ENCODE peak calls at places on chromosome X, in seven cellular contexts. One of them, this sample, is unnamed.

GRCh38 chrX:283115-283845 is 2.1 kb downstream of the PLCXD1 start:
- DNase-seq in Caki2: peak; percentile 68
- DNase-seq in fibroblast of the conjunctiva: peak; percentile 82
- DNase-seq in NCI-H2081: no peak
- DNase-seq in GM04504: peak; percentile 63
- DNase-seq in neuronal stem cell: peak; percentile 88
- DNase-seq in HS-27A: peak; percentile 59
- DNase-seq in this sample: peak; percentile 66

GRCh38 chrX:150581093-150581775 is 12.8 kb downstream of the MTM1 start:
- DNase-seq in Caki2: peak; percentile 27
- DNase-seq in fibroblast of the conjunctiva: peak; percentile 24
- DNase-seq in NCI-H2081: no peak
- DNase-seq in GM04504: peak; percentile 24
- DNase-seq in neuronal stem cell: no peak
- DNase-seq in HS-27A: peak; percentile 59
- DNase-seq in this sample: peak; percentile 55

GRCh38 chrX:40434947-40435346 is 145.8 kb upstream of the ATP6AP2 start:
- DNase-seq in Caki2: no peak
- DNase-seq in fibroblast of the conjunctiva: no peak
- DNase-seq in NCI-H2081: no peak
- DNase-seq in GM04504: peak; percentile 21
- DNase-seq in neuronal stem cell: no peak
- DNase-seq in HS-27A: no peak
- DNase-seq in this sample: no peak

GRCh38 chrX:139206914-139207313 is 323.6 kb upstream of the F9 start:
- DNase-seq in Caki2: no peak
- DNase-seq in fibroblast of the conjunctiva: no peak
- DNase-seq in NCI-H2081: no peak
- DNase-seq in GM04504: no peak
- DNase-seq in neuronal stem cell: no peak
- DNase-seq in HS-27A: no peak
- DNase-seq in this sample: no peak

GRCh38 chrX:14675500-14675899 is 146.2 kb downstream of the GLRA2 start:
- DNase-seq in Caki2: no peak
- DNase-seq in fibroblast of the conjunctiva: no peak
- DNase-seq in NCI-H2081: no peak
- DNase-seq in GM04504: no peak
- DNase-seq in neuronal stem cell: no peak
- DNase-seq in HS-27A: no peak
- DNase-seq in this sample: no peak

GRCh38 chrX:27966955-27967354 is 14.3 kb downstream of the DCAF8L1 start:
- DNase-seq in Caki2: no peak
- DNase-seq in fibroblast of the conjunctiva: peak; percentile 53
- DNase-seq in NCI-H2081: no peak
- DNase-seq in GM04504: no peak
- DNase-seq in neuronal stem cell: no peak
- DNase-seq in HS-27A: no peak
- DNase-seq in this sample: no peak

GRCh38 chrX:80334583-80334982 is 85.7 kb upstream of the TENT5D start:
- DNase-seq in Caki2: peak; percentile 0
- DNase-seq in fibroblast of the conjunctiva: no peak
- DNase-seq in NCI-H2081: no peak
- DNase-seq in GM04504: no peak
- DNase-seq in neuronal stem cell: no peak
- DNase-seq in HS-27A: no peak
- DNase-seq in this sample: no peak

GRCh38 chrX:38799995-38800394 is 1.3 kb upstream of the MID1IP1 start:
- DNase-seq in Caki2: peak; percentile 5
- DNase-seq in fibroblast of the conjunctiva: no peak
- DNase-seq in NCI-H2081: no peak
- DNase-seq in GM04504: no peak
- DNase-seq in neuronal stem cell: no peak
- DNase-seq in HS-27A: no peak
- DNase-seq in this sample: no peak

GRCh38 chrX:97401154-97401553 is 517.4 kb downstream of the RPA4 start:
- DNase-seq in Caki2: peak; percentile 23
- DNase-seq in fibroblast of the conjunctiva: no peak
- DNase-seq in NCI-H2081: no peak
- DNase-seq in GM04504: no peak
- DNase-seq in neuronal stem cell: no peak
- DNase-seq in HS-27A: no peak
- DNase-seq in this sample: no peak

GRCh38 chrX:110442631-110443030 is 84.0 kb downstream of the RTL9 start:
- DNase-seq in Caki2: peak; percentile 54
- DNase-seq in fibroblast of the conjunctiva: no peak
- DNase-seq in NCI-H2081: no peak
- DNase-seq in GM04504: no peak
- DNase-seq in neuronal stem cell: no peak
- DNase-seq in HS-27A: no peak
- DNase-seq in this sample: no peak

GRCh38 chrX:96480081-96480480 is 204.6 kb upstream of the DIAPH2 start:
- DNase-seq in Caki2: no peak
- DNase-seq in fibroblast of the conjunctiva: no peak
- DNase-seq in NCI-H2081: no peak
- DNase-seq in GM04504: peak; percentile 2
- DNase-seq in neuronal stem cell: no peak
- DNase-seq in HS-27A: no peak
- DNase-seq in this sample: peak; percentile 45

GRCh38 chrX:68018248-68019203 is 414.8 kb downstream of the OPHN1 start:
- DNase-seq in Caki2: peak; percentile 4
- DNase-seq in fibroblast of the conjunctiva: peak; percentile 1
- DNase-seq in NCI-H2081: no peak
- DNase-seq in GM04504: peak; percentile 10
- DNase-seq in neuronal stem cell: peak; percentile 2
- DNase-seq in HS-27A: peak; percentile 14
- DNase-seq in this sample: no peak

GRCh38 chrX:152601848-152602616 is 35.7 kb upstream of the GABRQ start:
- DNase-seq in Caki2: no peak
- DNase-seq in fibroblast of the conjunctiva: no peak
- DNase-seq in NCI-H2081: no peak
- DNase-seq in GM04504: no peak
- DNase-seq in neuronal stem cell: no peak
- DNase-seq in HS-27A: peak; percentile 33
- DNase-seq in this sample: peak; percentile 2